ENCODE peak calls at places on chromosomes 12 and 14, in six cellular contexts. One of them, this sample, is unnamed.

GRCh38 chr14:91241848-91242247 is 2.7 kb downstream of the GPR68 start:
- DNase-seq in Panc1: no peak
- DNase-seq in spleen: no peak
- DNase-seq in transverse colon: no peak
- DNase-seq in SK-N-SH: no peak
- DNase-seq in breast epithelium: no peak
- DNase-seq in this sample: no peak

GRCh38 chr12:27549801-27550652 is 26.0 kb downstream of the PPFIBP1 start:
- DNase-seq in breast epithelium: peak; percentile 63
- DNase-seq in SK-N-SH: no peak
- DNase-seq in Panc1: peak; percentile 93
- DNase-seq in spleen: no peak
- DNase-seq in transverse colon: peak; percentile 74
- DNase-seq in this sample: peak; percentile 87

GRCh38 chr14:104109121-104109541 is 23.6 kb downstream of the ASPG start:
- DNase-seq in Panc1: no peak
- DNase-seq in spleen: peak; percentile 65
- DNase-seq in SK-N-SH: peak; percentile 21
- DNase-seq in transverse colon: no peak
- DNase-seq in breast epithelium: peak; percentile 45
- DNase-seq in this sample: no peak

GRCh38 chr14:43898709-43899108 is 608.4 kb downstream of the FSCB start:
- DNase-seq in transverse colon: no peak
- DNase-seq in Panc1: no peak
- DNase-seq in breast epithelium: no peak
- DNase-seq in SK-N-SH: no peak
- DNase-seq in spleen: no peak
- DNase-seq in this sample: no peak

GRCh38 chr14:92712654-92713051 is 35.8 kb downstream of the LGMN start:
- DNase-seq in Panc1: no peak
- DNase-seq in transverse colon: no peak
- DNase-seq in SK-N-SH: no peak
- DNase-seq in breast epithelium: no peak
- DNase-seq in spleen: no peak
- DNase-seq in this sample: no peak

GRCh38 chr14:64303471-64303917 is 9.3 kb upstream of the ESR2 start:
- DNase-seq in Panc1: peak; percentile 32
- DNase-seq in transverse colon: no peak
- DNase-seq in breast epithelium: no peak
- DNase-seq in SK-N-SH: peak; percentile 65
- DNase-seq in spleen: no peak
- DNase-seq in this sample: no peak

GRCh38 chr14:90235179-90235976 is 21.0 kb upstream of the PSMC1 start:
- DNase-seq in spleen: peak; percentile 89
- DNase-seq in transverse colon: peak; percentile 70
- DNase-seq in breast epithelium: peak; percentile 69
- DNase-seq in Panc1: peak; percentile 60
- DNase-seq in SK-N-SH: peak; percentile 80
- DNase-seq in this sample: peak; percentile 14

GRCh38 chr12:107368586-107368985 is 275.2 kb upstream of the CRY1 start:
- DNase-seq in transverse colon: no peak
- DNase-seq in breast epithelium: no peak
- DNase-seq in spleen: no peak
- DNase-seq in Panc1: no peak
- DNase-seq in SK-N-SH: no peak
- DNase-seq in this sample: no peak

GRCh38 chr12:81221681-81222080 is 143.8 kb downstream of the ACSS3 start:
- DNase-seq in transverse colon: no peak
- DNase-seq in spleen: no peak
- DNase-seq in SK-N-SH: no peak
- DNase-seq in Panc1: no peak
- DNase-seq in breast epithelium: no peak
- DNase-seq in this sample: no peak

GRCh38 chr12:111413442-111414086 is 7.8 kb downstream of the SH2B3 start:
- DNase-seq in SK-N-SH: no peak
- DNase-seq in Panc1: no peak
- DNase-seq in transverse colon: peak; percentile 56
- DNase-seq in spleen: no peak
- DNase-seq in breast epithelium: no peak
- DNase-seq in this sample: no peak

GRCh38 chr12:3432176-3432742 is 58.7 kb upstream of the PRMT8 start:
- DNase-seq in transverse colon: peak; percentile 26
- DNase-seq in breast epithelium: no peak
- DNase-seq in Panc1: no peak
- DNase-seq in spleen: no peak
- DNase-seq in SK-N-SH: no peak
- DNase-seq in this sample: no peak

GRCh38 chr12:17030338-17030737 is 424.4 kb upstream of the LMO3 start:
- DNase-seq in breast epithelium: no peak
- DNase-seq in SK-N-SH: no peak
- DNase-seq in spleen: no peak
- DNase-seq in Panc1: no peak
- DNase-seq in transverse colon: no peak
- DNase-seq in this sample: no peak

GRCh38 chr12:125185311-125185739 is 120.1 kb downstream of the AACS start:
- DNase-seq in Panc1: no peak
- DNase-seq in spleen: no peak
- DNase-seq in transverse colon: no peak
- DNase-seq in breast epithelium: no peak
- DNase-seq in SK-N-SH: no peak
- DNase-seq in this sample: no peak

GRCh38 chr12:125187780-125188741 is 122.8 kb downstream of the AACS start:
- DNase-seq in SK-N-SH: no peak
- DNase-seq in breast epithelium: no peak
- DNase-seq in Panc1: no peak
- DNase-seq in spleen: no peak
- DNase-seq in transverse colon: no peak
- DNase-seq in this sample: no peak

GRCh38 chr12:125185740-125186470 is 120.7 kb downstream of the AACS start:
- DNase-seq in spleen: peak; percentile 84
- DNase-seq in Panc1: no peak
- DNase-seq in transverse colon: peak; percentile 77
- DNase-seq in SK-N-SH: peak; percentile 81
- DNase-seq in breast epithelium: no peak
- DNase-seq in this sample: peak; percentile 59

GRCh38 chr12:125186471-125187147 is 121.4 kb downstream of the AACS start:
- DNase-seq in transverse colon: no peak
- DNase-seq in SK-N-SH: peak; percentile 59
- DNase-seq in Panc1: no peak
- DNase-seq in spleen: no peak
- DNase-seq in breast epithelium: no peak
- DNase-seq in this sample: no peak

DNA sequence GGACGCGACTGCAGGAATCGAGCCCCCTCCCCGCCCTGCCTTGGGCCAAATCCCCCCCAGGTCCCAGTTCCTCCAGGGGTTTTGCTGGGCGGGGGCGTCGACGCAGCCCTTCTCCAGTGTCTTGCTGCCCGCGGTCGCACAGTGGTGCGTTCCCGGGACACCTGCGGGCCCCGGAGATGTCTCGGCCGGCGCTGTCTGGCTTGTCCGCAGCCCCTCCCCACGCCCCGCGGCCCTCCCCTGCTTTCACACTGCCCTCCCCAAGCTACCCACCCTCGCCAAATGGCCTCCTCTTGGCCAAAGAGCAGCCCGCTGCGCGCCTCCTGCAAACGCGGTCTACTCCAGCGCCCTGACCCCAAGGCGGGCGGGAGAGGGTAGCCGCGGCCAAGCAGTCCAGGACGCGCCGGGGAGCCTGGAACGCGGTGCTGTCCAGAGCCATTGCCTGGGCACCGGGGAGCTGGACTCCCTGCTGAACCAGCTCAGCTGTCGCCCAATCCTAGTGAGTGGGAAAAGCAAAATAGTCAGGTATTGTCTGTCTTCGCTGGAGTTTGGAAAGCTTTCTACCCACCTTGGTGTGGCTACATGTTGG is 122.0 kb downstream of the AACS start:
- DNase-seq in transverse colon: no peak
- DNase-seq in SK-N-SH: no peak
- DNase-seq in breast epithelium: no peak
- DNase-seq in Panc1: no peak
- DNase-seq in spleen: no peak
- DNase-seq in this sample: no peak
- TF ChIP-seq POLR2AphosphoS5 in transverse colon: no peak
- TF ChIP-seq POLR2AphosphoS5 in SK-N-SH: no peak
- TF ChIP-seq POLR2AphosphoS5 in breast epithelium: no peak
- TF ChIP-seq POLR2AphosphoS5 in Panc1: no peak
- TF ChIP-seq POLR2AphosphoS5 in spleen: no peak
- TF ChIP-seq POLR2AphosphoS5 in this sample: no peak

GRCh38 chr12:117766008-117766407 is 202.8 kb downstream of the KSR2 start:
- DNase-seq in Panc1: no peak
- DNase-seq in SK-N-SH: no peak
- DNase-seq in transverse colon: no peak
- DNase-seq in breast epithelium: no peak
- DNase-seq in spleen: no peak
- DNase-seq in this sample: no peak
- H3K9me3 ChIP-seq in Panc1: no peaks in the 10 kb centered on the region
- H3K9me3 ChIP-seq in SK-N-SH: no peaks in the 10 kb centered on the region
- H3K9me3 ChIP-seq in transverse colon: no peaks in the 10 kb centered on the region
- H3K9me3 ChIP-seq in breast epithelium: no peaks in the 10 kb centered on the region
- H3K9me3 ChIP-seq in spleen: no peaks in the 10 kb centered on the region
- H3K9me3 ChIP-seq in this sample: no peaks in the 10 kb centered on the region

DNA sequence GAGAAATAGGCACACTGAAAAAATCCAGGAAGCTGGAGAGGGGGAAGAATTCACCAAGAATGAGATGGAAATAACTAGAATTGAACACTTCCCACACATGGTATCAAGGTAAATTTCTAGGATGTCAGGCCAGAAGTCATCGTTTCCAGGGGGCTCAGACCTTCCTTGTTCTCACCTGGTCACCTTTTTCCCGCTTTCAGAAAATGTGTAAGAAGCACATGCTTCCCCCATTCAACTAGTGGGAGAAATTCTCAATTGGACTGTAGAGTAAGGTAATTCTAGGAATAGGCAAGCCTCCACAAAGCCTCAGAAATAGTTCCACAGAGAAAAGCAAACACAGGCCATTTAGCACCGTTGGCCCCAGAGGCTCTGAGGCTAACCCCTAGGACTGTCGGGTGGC is 2.8 kb upstream of the PTMS start:
- DNase-seq in Panc1: no peak
- DNase-seq in transverse colon: no peak
- DNase-seq in spleen: no peak
- DNase-seq in SK-N-SH: no peak
- DNase-seq in breast epithelium: no peak
- DNase-seq in this sample: no peak
- H3K4me3 ChIP-seq in Panc1: no peak overlapping the region
- H3K4me3 ChIP-seq in transverse colon: no peak overlapping the region
- H3K4me3 ChIP-seq in spleen: no peak overlapping the region
- H3K4me3 ChIP-seq in SK-N-SH: peak overlapping the region; percentile 39
- H3K4me3 ChIP-seq in breast epithelium: no peak overlapping the region
- H3K4me3 ChIP-seq in this sample: no peak overlapping the region

GRCh38 chr12:132620113-132620892 is 1.7 kb downstream of the P2RX2 start:
- DNase-seq in spleen: no peak
- DNase-seq in Panc1: no peak
- DNase-seq in transverse colon: no peak
- DNase-seq in SK-N-SH: peak; percentile 45
- DNase-seq in breast epithelium: no peak
- DNase-seq in this sample: no peak

GRCh38 chr12:132622437-132623071 is 4.0 kb downstream of the P2RX2 start:
- DNase-seq in breast epithelium: no peak
- DNase-seq in spleen: no peak
- DNase-seq in SK-N-SH: no peak
- DNase-seq in Panc1: no peak
- DNase-seq in transverse colon: no peak
- DNase-seq in this sample: no peak

GRCh38 chr12:132623072-132623869 is 4.7 kb downstream of the P2RX2 start:
- DNase-seq in breast epithelium: no peak
- DNase-seq in Panc1: no peak
- DNase-seq in transverse colon: no peak
- DNase-seq in SK-N-SH: no peak
- DNase-seq in spleen: no peak
- DNase-seq in this sample: no peak

GRCh38 chr12:132620893-132621656 is 2.5 kb downstream of the P2RX2 start:
- DNase-seq in Panc1: no peak
- DNase-seq in spleen: no peak
- DNase-seq in breast epithelium: no peak
- DNase-seq in SK-N-SH: no peak
- DNase-seq in transverse colon: no peak
- DNase-seq in this sample: no peak

GRCh38 chr12:132621657-132622435 is 3.3 kb downstream of the P2RX2 start:
- DNase-seq in breast epithelium: no peak
- DNase-seq in Panc1: no peak
- DNase-seq in SK-N-SH: no peak
- DNase-seq in spleen: no peak
- DNase-seq in transverse colon: no peak
- DNase-seq in this sample: no peak
- TF ChIP-seq POLR2AphosphoS5 in breast epithelium: no peak
- TF ChIP-seq POLR2AphosphoS5 in Panc1: no peak
- TF ChIP-seq POLR2AphosphoS5 in SK-N-SH: no peak
- TF ChIP-seq POLR2AphosphoS5 in spleen: peak; percentile 13
- TF ChIP-seq POLR2AphosphoS5 in transverse colon: no peak
- TF ChIP-seq POLR2AphosphoS5 in this sample: no peak

DNA sequence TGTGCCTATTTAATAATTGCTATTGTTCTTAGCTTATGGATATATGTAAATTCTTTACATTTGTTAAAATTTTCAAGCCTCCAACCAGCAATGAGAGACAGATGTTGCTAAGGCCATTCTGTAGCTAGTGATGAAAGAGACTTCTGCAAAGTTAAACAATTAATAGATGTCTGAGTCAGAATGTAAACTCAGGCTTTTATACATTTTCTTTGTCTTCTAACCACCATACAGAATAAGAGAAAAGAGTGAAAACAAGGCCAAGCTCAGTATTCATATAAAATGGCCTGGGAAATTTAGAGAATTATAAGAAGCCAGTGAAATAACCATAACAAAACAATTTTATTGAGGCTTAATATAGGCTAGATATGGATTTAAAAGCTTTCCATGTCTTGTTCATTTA is 1102.3 kb upstream of the SEL1L start:
- DNase-seq in breast epithelium: no peak
- DNase-seq in SK-N-SH: no peak
- DNase-seq in spleen: no peak
- DNase-seq in transverse colon: no peak
- DNase-seq in Panc1: no peak
- DNase-seq in this sample: no peak
- H3K9me3 ChIP-seq in breast epithelium: no peaks in the 10 kb centered on the region
- H3K9me3 ChIP-seq in SK-N-SH: no peaks in the 10 kb centered on the region
- H3K9me3 ChIP-seq in spleen: no peaks in the 10 kb centered on the region
- H3K9me3 ChIP-seq in transverse colon: no peaks in the 10 kb centered on the region
- H3K9me3 ChIP-seq in Panc1: no peaks in the 10 kb centered on the region
- H3K9me3 ChIP-seq in this sample: no peaks in the 10 kb centered on the region

GRCh38 chr12:38771871-38772270 is 133.5 kb downstream of the CPNE8 start:
- DNase-seq in breast epithelium: no peak
- DNase-seq in Panc1: no peak
- DNase-seq in spleen: no peak
- DNase-seq in SK-N-SH: no peak
- DNase-seq in transverse colon: no peak
- DNase-seq in this sample: no peak
- H3K4me3 ChIP-seq in breast epithelium: no peak overlapping the region
- H3K4me3 ChIP-seq in Panc1: no peak overlapping the region
- H3K4me3 ChIP-seq in spleen: no peak overlapping the region
- H3K4me3 ChIP-seq in SK-N-SH: no peak overlapping the region
- H3K4me3 ChIP-seq in transverse colon: no peak overlapping the region
- H3K4me3 ChIP-seq in this sample: no peak overlapping the region